ENCODE peak calls at places on chromosomes 7 and 10, in five cellular contexts. H is lower lobe of right lung, R is GM04504, J is NCI-H1417 treated with DMSO at 0.1 percent for 48 hours, K is left cardiac atrium. Y is an unnamed sample.

GRCh38 chr7:106283501-106283830 is 1.3 kb downstream of the NAMPT start:
- DNase-seq in H (no peak), R (no peak), J (no peak), K (no peak), Y (no peak)

GRCh38 chr10:130338588-130339070 is 202.4 kb downstream of the GLRX3 start:
- DNase-seq in H (no peak), R (no peak), J (no peak), K (no peak), Y (no peak)

GRCh38 chr7:129644634-129645230 is 33.2 kb downstream of the NRF1 start:
- DNase-seq in H (no peak), R (peak; percentile 12), J (peak; percentile 68), K (no peak), Y (peak; percentile 20)

GRCh38 chr7:99541212-99541611 is 10.7 kb downstream of the FAM200A start:
- DNase-seq in H (no peak), R (no peak), J (no peak), K (no peak), Y (no peak)

GRCh38 chr7:1136841-1137516 is 23.0 kb downstream of the ZFAND2A start:
- DNase-seq in H (no peak), R (no peak), J (peak; percentile 45), K (no peak), Y (no peak)

GRCh38 chr10:85976267-85976793 is 390.3 kb downstream of the GRID1 start:
- DNase-seq in H (no peak), R (no peak), J (no peak), K (no peak), Y (no peak)

GRCh38 chr10:129870926-129871660 is 93.0 kb downstream of the EBF3 start:
- DNase-seq in H (no peak), R (no peak), J (no peak), K (no peak), Y (peak; percentile 95)

GRCh38 chr10:107485019-107485418 is 320.5 kb upstream of the SORCS1 start:
- DNase-seq in H (no peak), R (no peak), J (no peak), K (no peak), Y (no peak)

GRCh38 chr10:51389415-51390342 is 309.7 kb downstream of the CSTF2T start:
- DNase-seq in H (no peak), R (peak; percentile 99), J (no peak), K (peak; percentile 53), Y (peak; percentile 17)

GRCh38 chr7:44324204-44325126 is 929 bp downstream of the CAMK2B start:
- DNase-seq in H (no peak), R (no peak), J (no peak), K (no peak), Y (no peak)

GRCh38 chr10:44326474-44327030 is 58.3 kb downstream of the CXCL12 start:
- DNase-seq in H (no peak), R (no peak), J (no peak), K (no peak), Y (no peak)

GRCh38 chr10:22681783-22682183 is 32.6 kb downstream of the PIP4K2A start:
- DNase-seq in H (no peak), R (peak; percentile 48), J (no peak), K (no peak), Y (peak; percentile 54)

GRCh38 chr10:102435529-102436233 is 3.3 kb upstream of the CUEDC2 start:
- DNase-seq in H (peak; percentile 71), R (no peak), J (no peak), K (peak; percentile 53), Y (peak; percentile 9)

GRCh38 chr10:62916157-62916603 is 100.0 kb upstream of the EGR2 start:
- DNase-seq in H (no peak), R (peak; percentile 86), J (no peak), K (no peak), Y (peak; percentile 31)

GRCh38 chr7:107025449-107026103 is 18.9 kb upstream of the PRKAR2B start:
- DNase-seq in H (no peak), R (no peak), J (no peak), K (no peak), Y (no peak)

GRCh38 chr10:22669163-22669711 is 45.1 kb downstream of the PIP4K2A start:
- DNase-seq in H (no peak), R (no peak), J (no peak), K (no peak), Y (no peak)

GRCh38 chr10:64497306-64497705 is 976.1 kb downstream of the REEP3 start:
- DNase-seq in H (no peak), R (no peak), J (no peak), K (no peak), Y (no peak)

GRCh38 chr7:15007507-15007906 is 105.0 kb upstream of the DGKB start:
- DNase-seq in H (no peak), R (no peak), J (no peak), K (no peak), Y (no peak)

GRCh38 chr10:114491933-114492332 is 87.6 kb upstream of the AFAP1L2 start:
- DNase-seq in H (no peak), R (no peak), J (no peak), K (peak; percentile 43), Y (no peak)

GRCh38 chr10:56508562-56508961 is 147.5 kb upstream of the ZWINT start:
- DNase-seq in H (no peak), R (no peak), J (no peak), K (no peak), Y (no peak)

GRCh38 chr10:111445709-111446108 is 368.9 kb downstream of the ADRA2A start:
- DNase-seq in H (no peak), R (no peak), J (no peak), K (no peak), Y (no peak)

Y was measured in MV-4-11.